ENCODE peak calls at places on chromosomes 16 and 17, in six cellular contexts. S is thoracic aorta, L is fibroblast of mammary gland, Y is uterus, F is WERI-Rb-1, H is MM.1S. M is an unnamed sample.

GRCh38 chr17:33113281-33114010 is 121.8 kb downstream of the SPACA3 start:
- DNase-seq in L (peak; percentile 51), Y (no peak), H (no peak), S (no peak), F (no peak), M (no peak)

GRCh38 chr16:67953641-67954375 is 9.9 kb upstream of the LCAT start:
- DNase-seq in F (no peak), H (no peak), S (no peak), L (no peak), Y (no peak), M (no peak)

GRCh38 chr16:72895951-72896350 is 152.0 kb downstream of the ZFHX3 start:
- DNase-seq in L (peak; percentile 39), S (no peak), Y (no peak), F (peak; percentile 24), H (no peak), M (no peak)

GRCh38 chr16:20774703-20775362 is 11.0 kb downstream of the ACSM3 start:
- DNase-seq in Y (no peak), S (no peak), L (peak; percentile 60), H (peak; percentile 41), F (peak; percentile 82), M (peak; percentile 80)

GRCh38 chr17:74671031-74671771 is 41.5 kb downstream of the CD300LF start:
- DNase-seq in L (peak; percentile 68), S (no peak), F (peak; percentile 73), H (peak; percentile 8), Y (peak; percentile 25), M (peak; percentile 44)

GRCh38 chr16:89722392-89723278 is 1.3 kb downstream of the ZNF276 start:
- DNase-seq in Y (peak; percentile 66), L (peak; percentile 45), H (peak; percentile 71), S (no peak), F (no peak), M (peak; percentile 93)

GRCh38 chr17:27985306-27985705 is 57.2 kb upstream of the NLK start:
- DNase-seq in Y (no peak), S (no peak), F (no peak), H (no peak), L (no peak), M (no peak)

GRCh38 chr17:8091033-8091687 is 3.6 kb upstream of the ALOX12B start:
- DNase-seq in L (no peak), S (no peak), F (no peak), H (no peak), Y (no peak), M (peak; percentile 65)

GRCh38 chr16:7025616-7026190 is 306.9 kb upstream of the RBFOX1 start:
- DNase-seq in S (no peak), H (peak; percentile 34), L (no peak), F (peak; percentile 90), Y (peak; percentile 14), M (peak; percentile 34)

GRCh38 chr17:61009619-61010018 is 332.0 kb downstream of the BCAS3 start:
- DNase-seq in H (peak; percentile 42), Y (no peak), S (no peak), F (no peak), L (peak; percentile 27), M (peak; percentile 73)

GRCh38 chr16:13414154-13414553 is 505.8 kb upstream of the ERCC4 start:
- DNase-seq in H (no peak), F (no peak), Y (no peak), S (no peak), L (peak; percentile 80), M (no peak)

GRCh38 chr17:46782250-46782953 is 36.1 kb downstream of the WNT3 start:
- DNase-seq in H (peak; percentile 30), F (peak; percentile 83), Y (no peak), S (no peak), L (no peak), M (peak; percentile 38)

GRCh38 chr16:75087040-75087979 is 29.3 kb downstream of the LDHD start:
- DNase-seq in L (peak; percentile 67), H (no peak), F (peak; percentile 76), S (no peak), Y (no peak), M (peak; percentile 18)

GRCh38 chr17:33560165-33560564 is 267.1 kb upstream of the ASIC2 start:
- DNase-seq in L (peak; percentile 8), H (no peak), F (no peak), S (no peak), Y (no peak), M (peak; percentile 20)

GRCh38 chr17:48121921-48122650 is 14.5 kb downstream of the SNX11 start:
- DNase-seq in Y (no peak), F (no peak), H (no peak), L (no peak), S (no peak), M (no peak)

GRCh38 chr16:80837421-80838263 is 33.2 kb upstream of the CDYL2 start:
- DNase-seq in H (no peak), Y (no peak), L (no peak), F (no peak), S (no peak), M (no peak)

GRCh38 chr17:51672058-51672457 is 411.7 kb downstream of the UTP18 start:
- DNase-seq in S (no peak), F (no peak), L (no peak), H (no peak), Y (no peak), M (no peak)

GRCh38 chr16:80569440-80570105 is 28.8 kb downstream of the DYNLRB2 start:
- DNase-seq in F (no peak), S (no peak), L (peak; percentile 32), Y (no peak), H (no peak), M (peak; percentile 47)

GRCh38 chr17:42845918-42846593 is 1.7 kb downstream of the AOC2 start:
- DNase-seq in H (no peak), L (peak; percentile 23), S (no peak), F (no peak), Y (no peak), M (no peak)

GRCh38 chr17:71163121-71163812 is 957.6 kb upstream of the SOX9 start:
- DNase-seq in F (no peak), Y (no peak), H (no peak), S (no peak), L (no peak), M (no peak)

GRCh38 chr17:82237083-82237745 is 8.4 kb downstream of the SLC16A3 start:
- DNase-seq in F (no peak), L (no peak), Y (peak; percentile 29), S (no peak), H (no peak), M (no peak)

GRCh38 chr17:13521784-13522183 is 79.9 kb downstream of the HS3ST3A1 start:
- DNase-seq in Y (no peak), S (no peak), L (no peak), H (no peak), F (no peak), M (no peak)

GRCh38 chr16:24977673-24978065 is 37.5 kb downstream of the ARHGAP17 start:
- DNase-seq in H (no peak), F (no peak), S (no peak), Y (no peak), L (peak; percentile 82), M (no peak)

GRCh38 chr16:4934591-4934990 is 2.4 kb downstream of the PPL start:
- DNase-seq in L (no peak), S (no peak), H (no peak), Y (no peak), F (no peak), M (no peak)

GRCh38 chr16:4937782-4938682 is 1.1 kb upstream of the PPL start:
- DNase-seq in S (no peak), F (no peak), Y (no peak), L (no peak), H (no peak), M (no peak)

GRCh38 chr16:4935231-4935855 is 1.6 kb downstream of the PPL start:
- DNase-seq in Y (peak; percentile 87), S (peak; percentile 68), L (peak; percentile 90), F (no peak), H (no peak), M (no peak)

GRCh38 chr16:4936991-4937781 is at the start of gene PPL:
- DNase-seq in Y (peak; percentile 61), H (peak; percentile 74), S (no peak), F (peak; percentile 95), L (no peak), M (peak; percentile 42)

DNA sequence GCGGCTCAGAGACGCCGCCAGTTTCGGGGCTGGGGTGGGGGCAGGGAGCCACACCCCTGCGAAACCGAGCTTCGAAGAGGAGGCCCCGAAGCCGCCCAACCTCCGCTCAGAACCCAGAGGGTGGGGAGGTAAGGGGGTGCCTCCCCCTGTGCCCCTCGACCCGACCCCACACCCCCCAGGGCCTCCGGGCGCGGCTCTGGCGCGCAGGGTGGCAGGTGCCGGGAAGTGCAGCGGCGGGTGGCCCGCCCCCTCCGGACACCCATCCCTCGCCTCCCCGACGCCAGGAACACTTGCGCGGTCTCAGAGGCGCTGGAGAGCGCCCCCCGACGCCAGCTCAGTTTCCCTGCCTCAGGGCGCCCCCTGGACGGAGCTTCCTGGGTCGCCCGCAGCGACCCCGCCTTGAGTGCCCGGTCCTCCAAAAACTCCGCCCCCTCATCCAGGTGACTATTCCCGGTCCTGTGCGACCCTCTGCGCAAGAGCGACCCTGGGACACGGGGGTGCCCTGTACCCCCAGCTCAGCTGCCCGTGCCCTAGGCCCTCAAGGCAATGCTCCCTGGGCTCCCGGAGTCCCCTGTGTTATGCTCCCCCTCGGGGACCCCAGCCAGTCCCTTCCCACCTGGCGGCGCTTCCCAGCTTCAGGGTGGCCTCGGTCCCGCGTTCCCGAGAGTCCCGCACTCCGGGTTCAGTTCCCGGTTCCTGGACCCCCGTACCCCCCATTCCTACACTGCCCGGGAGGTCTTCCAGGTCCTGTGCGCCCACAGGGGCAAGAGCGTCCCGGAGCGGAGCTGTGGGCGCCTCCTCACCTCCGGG is 562 bp downstream of the PPL start:
- DNase-seq in S (no peak), F (peak; percentile 80), Y (no peak), H (no peak), L (no peak), M (no peak)
- TF ChIP-seq CTCF in S (peak; percentile 29), F (peak; percentile 75), Y (peak; percentile 10), H (peak; percentile 23), L (no peak), M (peak; percentile 14)

GRCh38 chr16:1100084-1100800 is 4.2 kb upstream of the C1QTNF8 start:
- DNase-seq in L (no peak), S (no peak), Y (no peak), H (no peak), F (no peak), M (no peak)
- H3K4me3 ChIP-seq in L (no peak overlapping the region), S (no peak overlapping the region), Y (no peak overlapping the region), H (no peak overlapping the region), F (no peak overlapping the region), M (no peak overlapping the region)

GRCh38 chr17:75758131-75758905 is 6.7 kb downstream of the GALK1 start:
- DNase-seq in H (no peak), L (no peak), Y (no peak), S (no peak), F (peak; percentile 64), M (no peak)
- TF ChIP-seq CTCF in H (peak; percentile 20), L (peak; percentile 28), Y (no peak), S (no peak), F (peak; percentile 75), M (peak; percentile 8)

DNA sequence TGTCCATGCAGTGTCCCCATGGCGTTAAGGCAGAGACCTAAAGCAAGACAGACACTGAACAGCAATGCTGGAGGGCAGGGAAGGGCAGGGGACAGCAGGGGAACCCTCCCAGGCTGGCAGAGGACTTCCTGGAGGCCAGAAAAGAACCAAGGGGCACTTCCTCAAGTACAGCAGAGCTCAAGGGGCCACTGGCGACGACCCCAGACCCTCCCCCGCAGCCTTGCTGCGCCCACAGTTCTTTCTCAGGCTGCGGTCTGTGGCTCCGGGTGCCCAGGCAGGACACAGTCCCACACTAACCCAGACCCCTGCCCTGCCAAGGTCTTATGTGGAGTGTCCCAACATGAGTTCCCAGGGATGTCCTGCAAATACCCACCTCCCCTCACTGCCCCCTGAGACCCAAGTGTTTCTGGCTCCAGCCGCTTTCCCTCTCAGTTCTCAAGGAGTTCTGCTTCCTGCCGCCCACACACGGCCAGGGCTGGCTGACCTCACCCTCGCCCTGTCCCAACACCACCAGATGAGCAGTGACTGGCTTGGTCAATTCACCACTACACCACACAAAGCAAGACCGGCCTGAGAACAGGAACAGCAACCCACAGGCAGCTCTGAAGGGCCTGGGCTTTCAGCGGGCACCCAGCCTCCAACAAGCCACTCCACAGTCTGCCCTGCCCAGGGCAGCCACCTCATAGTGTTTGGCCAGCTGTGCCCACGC is 4.1 kb downstream of the CLCN7 start:
- DNase-seq in S (no peak), Y (no peak), H (no peak), F (no peak), L (peak; percentile 80), M (no peak)
- H3K4me3 ChIP-seq in S (no peak overlapping the region), Y (no peak overlapping the region), H (no peak overlapping the region), F (no peak overlapping the region), L (no peak overlapping the region), M (no peak overlapping the region)